ENCODE peak calls at places on chromosomes 7 and 10, in nine cellular contexts. D is NCI-H1092; A is psoas muscle; Y is progenitor cell of endocrine pancreas; Q is CD8-positive, alpha-beta T cell; E is left cardiac atrium; O is cardiac fibroblast; S is NCI-H1436; K is A549. T is an unnamed sample.

GRCh38 chr7:158507917-158508316 is 79.7 kb downstream of the PTPRN2 start:
- DNase-seq in A (no peak), K (no peak), S (no peak), D (no peak), E (no peak), Q (no peak), Y (no peak), O (no peak), T (no peak)

GRCh38 chr7:157949711-157950110 is 612.9 kb downstream of the DNAJB6 start:
- DNase-seq in S (no peak), K (peak; percentile 5), E (no peak), Y (no peak), D (no peak), O (no peak), Q (no peak), A (no peak), T (no peak)

GRCh38 chr10:114030140-114030539 is 13.5 kb upstream of the ADRB1 start:
- DNase-seq in S (no peak), E (no peak), Q (no peak), A (no peak), Y (no peak), K (no peak), D (no peak), O (no peak), T (no peak)

GRCh38 chr7:75762350-75762917 is 9.6 kb downstream of the CCL26 start:
- DNase-seq in E (no peak), O (peak; percentile 86), S (peak; percentile 56), A (no peak), Y (no peak), Q (no peak), K (peak; percentile 80), D (peak; percentile 49), T (no peak)

GRCh38 chr7:32223071-32223650 is 153.0 kb upstream of the PDE1C start:
- DNase-seq in S (no peak), E (no peak), Y (no peak), D (no peak), K (no peak), Q (no peak), O (no peak), A (no peak), T (no peak)

GRCh38 chr10:27805215-27805614 is 59.6 kb upstream of the MKX start:
- DNase-seq in K (no peak), S (no peak), A (no peak), D (no peak), Q (no peak), O (no peak), Y (no peak), E (no peak), T (no peak)

GRCh38 chr10:128095023-128095752 is 31.0 kb downstream of the MKI67 start:
- DNase-seq in E (no peak), D (no peak), Y (no peak), O (no peak), Q (peak; percentile 26), K (peak; percentile 18), S (no peak), A (no peak), T (no peak)

GRCh38 chr7:130910949-130911944 is 177.2 kb upstream of the KLF14 start:
- DNase-seq in S (no peak), D (no peak), Q (no peak), K (peak; percentile 72), O (peak; percentile 68), Y (no peak), E (no peak), A (no peak), T (no peak)

GRCh38 chr10:70359017-70359550 is 23.3 kb downstream of the LRRC20 start:
- DNase-seq in D (no peak), A (no peak), Q (no peak), S (no peak), O (no peak), K (no peak), E (no peak), Y (no peak), T (no peak)

T was measured in CD4-positive, alpha-beta T cell.